ENCODE peak calls at places on chromosomes 1 and 21, in six cellular contexts. N, Z, G, X, C and U are unnamed samples.

GRCh38 chr1:151980287-151981177 is 13.1 kb downstream of the S100A10 start:
- DNase-seq in G (peak), N (peak), C (no peak), Z (no peak), X (no peak), U (peak)

GRCh38 chr1:172699111-172699510 is 40.2 kb downstream of the FASLG start:
- DNase-seq in X (peak), C (no peak), Z (no peak), G (peak), N (peak), U (peak)

GRCh38 chr1:229128209-229128608 is 142.7 kb upstream of the RAB4A start:
- DNase-seq in X (no peak), N (no peak), Z (no peak), G (no peak), C (no peak), U (no peak)

GRCh38 chr1:185453496-185454192 is 136.6 kb upstream of the IVNS1ABP start:
- DNase-seq in N (peak), G (no peak), C (no peak), X (no peak), Z (no peak), U (no peak)

GRCh38 chr1:63912643-63913042 is 138.8 kb downstream of the ROR1 start:
- DNase-seq in G (no peak), Z (no peak), C (no peak), N (no peak), X (no peak), U (no peak)

GRCh38 chr1:184596950-184597651 is 157.6 kb downstream of the EDEM3 start:
- DNase-seq in Z (no peak), C (no peak), G (no peak), N (no peak), X (no peak), U (no peak)

GRCh38 chr1:31800677-31800967 is 15.2 kb downstream of the SPOCD1 start:
- DNase-seq in N (no peak), G (no peak), X (no peak), C (no peak), Z (no peak), U (no peak)

GRCh38 chr1:243791586-243792267 is 58.3 kb downstream of the AKT3 start:
- DNase-seq in C (no peak), G (no peak), Z (no peak), X (no peak), N (no peak), U (no peak)

GRCh38 chr1:94090761-94091160 is 30.2 kb downstream of the ABCA4 start:
- DNase-seq in X (no peak), C (no peak), N (no peak), G (peak), Z (no peak), U (no peak)

GRCh38 chr1:88946845-88947244 is 45.6 kb downstream of the KYAT3 start:
- DNase-seq in Z (no peak), G (peak), C (no peak), N (no peak), X (no peak), U (no peak)

GRCh38 chr1:50977575-50978143 is 7.6 kb downstream of the CDKN2C start:
- DNase-seq in G (peak), C (peak), Z (peak), X (no peak), N (peak), U (peak)

GRCh38 chr1:3708696-3709246 is 43.5 kb upstream of the CCDC27 start:
- DNase-seq in X (no peak), C (no peak), G (no peak), N (no peak), Z (no peak), U (no peak)

GRCh38 chr1:230754831-230755230 is 7.6 kb downstream of the CAPN9 start:
- DNase-seq in N (peak), X (no peak), Z (peak), G (peak), C (no peak), U (peak)

GRCh38 chr1:241695454-241696171 is 43.5 kb downstream of the WDR64 start:
- DNase-seq in X (no peak), C (no peak), Z (no peak), G (no peak), N (peak), U (no peak)

GRCh38 chr1:197695961-197696360 is 79.3 kb downstream of the DENND1B start:
- DNase-seq in N (peak), G (no peak), C (no peak), X (no peak), Z (no peak), U (no peak)

GRCh38 chr1:83641206-83641658 is 357.7 kb downstream of the TTLL7 start:
- DNase-seq in N (peak), X (no peak), Z (no peak), C (no peak), G (no peak), U (no peak)

GRCh38 chr1:62981434-62981833 is 197.5 kb downstream of the ATG4C start:
- DNase-seq in N (no peak), C (no peak), X (no peak), G (no peak), Z (no peak), U (no peak)

GRCh38 chr21:31180256-31181088 is 142.2 kb upstream of the KRTAP19-8 start:
- DNase-seq in X (peak), G (peak), C (peak), Z (no peak), N (peak), U (no peak)

GRCh38 chr1:245717611-245718010 is 562.8 kb downstream of the KIF26B start:
- DNase-seq in Z (no peak), N (no peak), C (no peak), G (no peak), X (no peak), U (no peak)

GRCh38 chr1:9165396-9165795 is 36.5 kb upstream of the GPR157 start:
- DNase-seq in N (no peak), C (no peak), G (no peak), Z (no peak), X (no peak), U (no peak)

GRCh38 chr1:244341455-244342450 is 110.0 kb downstream of the ADSS2 start:
- DNase-seq in N (no peak), C (peak), Z (no peak), G (peak), X (peak), U (peak)

GRCh38 chr1:68384321-68384813 is 65.4 kb downstream of the RPE65 start:
- DNase-seq in Z (no peak), C (no peak), G (peak), N (peak), X (no peak), U (no peak)

GRCh38 chr1:147225193-147225730 is at the start of gene FMO5:
- DNase-seq in Z (peak), C (no peak), G (peak), X (peak), N (peak), U (peak)

GRCh38 chr1:66489972-66490601 is 43.9 kb upstream of the SGIP1 start:
- DNase-seq in X (no peak), N (peak), G (no peak), Z (no peak), C (no peak), U (no peak)

GRCh38 chr1:163174524-163175437 is 27.9 kb downstream of the RGS5 start:
- DNase-seq in G (peak), N (peak), Z (peak), X (peak), C (peak), U (peak)

GRCh38 chr1:63403386-63403785 is 36.0 kb downstream of the ALG6 start:
- DNase-seq in G (no peak), X (peak), C (no peak), N (no peak), Z (no peak), U (no peak)

GRCh38 chr1:226424228-226425003 is 16.5 kb upstream of the PARP1 start:
- DNase-seq in X (peak), N (peak), C (peak), Z (no peak), G (peak), U (no peak)

GRCh38 chr1:212945761-212946160 is 4.6 kb upstream of the VASH2 start:
- DNase-seq in X (no peak), C (no peak), Z (no peak), G (no peak), N (no peak), U (no peak)

GRCh38 chr1:8818325-8818775 is 910 bp upstream of the RERE start:
- DNase-seq in X (no peak), Z (peak), G (peak), C (peak), N (peak), U (no peak)

GRCh38 chr1:85321237-85321964 is 45.0 kb upstream of the BCL10 start:
- DNase-seq in Z (no peak), G (peak), C (no peak), X (peak), N (peak), U (no peak)

GRCh38 chr1:246631426-246631825 is 65.2 kb downstream of the CNST start:
- DNase-seq in Z (no peak), C (no peak), X (peak), G (peak), N (peak), U (no peak)

GRCh38 chr21:43948740-43949498 is 63.2 kb upstream of the TRAPPC10 start:
- DNase-seq in Z (no peak), C (no peak), N (no peak), G (no peak), X (no peak), U (no peak)

GRCh38 chr1:58783090-58783992 is 506 bp downstream of the JUN start:
- DNase-seq in Z (peak), C (peak), X (peak), G (peak), N (peak), U (peak)

GRCh38 chr1:202671388-202671787 is 38.9 kb downstream of the SYT2 start:
- DNase-seq in X (no peak), Z (peak), N (peak), G (peak), C (no peak), U (peak)

GRCh38 chr1:156485984-156486383 is 14.6 kb downstream of the MEF2D start:
- DNase-seq in X (no peak), N (no peak), G (no peak), C (no peak), Z (no peak), U (no peak)

GRCh38 chr1:162003825-162004205 is 19.9 kb downstream of the OLFML2B start:
- DNase-seq in C (no peak), X (no peak), N (peak), G (peak), Z (no peak), U (peak)